ENCODE peak calls at places on chromosomes 7 and 10, in six cellular contexts. C is hepatocyte, U is GM23248, F is neuronal stem cell, Y is A549, N is IMR-90. M is an unnamed sample.

GRCh38 chr10:21313691-21314090 is 211.8 kb downstream of the SKIDA1 start:
- DNase-seq in Y (no peak), C (no peak), U (no peak), F (no peak), N (no peak), M (no peak)

GRCh38 chr7:92837214-92837749 is 909 bp upstream of the CDK6 start:
- DNase-seq in N (peak), Y (no peak), F (no peak), C (no peak), U (peak), M (peak)

GRCh38 chr7:130904031-130904757 is 170.2 kb upstream of the KLF14 start:
- DNase-seq in N (peak), F (no peak), U (peak), C (peak), Y (peak), M (peak)

GRCh38 chr7:37054631-37055300 is 330.5 kb upstream of the AOAH start:
- DNase-seq in U (no peak), N (peak), Y (no peak), F (no peak), C (no peak), M (no peak)

GRCh38 chr10:89082086-89082485 is 91.5 kb downstream of the FAS start:
- DNase-seq in Y (no peak), N (no peak), U (no peak), C (no peak), F (no peak), M (no peak)

GRCh38 chr10:19816420-19817250 is at the start of gene PLXDC2:
- DNase-seq in N (peak), C (peak), Y (peak), U (peak), F (peak), M (peak)

GRCh38 chr10:132141076-132141475 is 45.7 kb upstream of the DPYSL4 start:
- DNase-seq in N (no peak), Y (no peak), U (no peak), F (no peak), C (no peak), M (no peak)

GRCh38 chr7:28395806-28396205 is 16.5 kb upstream of the CREB5 start:
- DNase-seq in Y (no peak), F (no peak), N (no peak), U (peak), C (no peak), M (no peak)

GRCh38 chr10:34109952-34110702 is 705.0 kb downstream of the PARD3 start:
- DNase-seq in U (peak), Y (peak), C (no peak), N (peak), F (no peak), M (peak)

GRCh38 chr7:152336754-152337368 is 98.9 kb downstream of the KMT2C start:
- DNase-seq in C (peak), Y (peak), N (peak), U (peak), F (peak), M (peak)

GRCh38 chr10:11880169-11881027 is 57.2 kb downstream of the PROSER2 start:
- DNase-seq in N (no peak), C (no peak), U (no peak), F (no peak), Y (no peak), M (no peak)

GRCh38 chr10:3566627-3567026 is 218.4 kb downstream of the KLF6 start:
- DNase-seq in N (no peak), F (no peak), C (no peak), Y (no peak), U (no peak), M (no peak)

GRCh38 chr7:116433246-116433645 is 66.3 kb upstream of the CAV2 start:
- DNase-seq in Y (no peak), C (no peak), F (no peak), N (no peak), U (peak), M (no peak)

GRCh38 chr10:67086324-67087139 is 160.7 kb downstream of the LRRTM3 start:
- DNase-seq in U (no peak), Y (no peak), F (no peak), N (no peak), C (no peak), M (no peak)

GRCh38 chr7:54823776-54824175 is 64.8 kb upstream of the SEC61G start:
- DNase-seq in U (no peak), N (no peak), C (no peak), F (no peak), Y (no peak), M (no peak)

GRCh38 chr10:6722616-6723004 is 142.5 kb upstream of the PRKCQ start:
- DNase-seq in F (no peak), C (no peak), Y (peak), N (peak), U (peak), M (no peak)

GRCh38 chr7:107386543-107386900 is 83.3 kb upstream of the GPR22 start:
- DNase-seq in N (no peak), U (no peak), F (no peak), Y (no peak), C (no peak), M (no peak)

GRCh38 chr10:125209591-125210373 is 49.4 kb upstream of the CTBP2 start:
- DNase-seq in U (no peak), Y (no peak), C (no peak), F (no peak), N (peak), M (no peak)

GRCh38 chr10:71810048-71810750 is 36.9 kb upstream of the VSIR start:
- DNase-seq in Y (no peak), U (no peak), C (no peak), N (no peak), F (no peak), M (peak)

GRCh38 chr7:118183254-118183585 is 744 bp upstream of the LSM8 start:
- DNase-seq in C (no peak), U (peak), Y (peak), N (no peak), F (no peak), M (no peak)

GRCh38 chr7:92296898-92297435 is 51.2 kb downstream of the ANKIB1 start:
- DNase-seq in F (no peak), N (no peak), C (peak), Y (no peak), U (no peak), M (no peak)

GRCh38 chr7:144777005-144777814 is 58.6 kb downstream of the TPK1 start:
- DNase-seq in F (no peak), Y (no peak), U (no peak), N (no peak), C (no peak), M (no peak)

GRCh38 chr10:16904619-16905018 is 87.4 kb upstream of the RSU1 start:
- DNase-seq in Y (no peak), U (peak), N (peak), C (no peak), F (no peak), M (no peak)

GRCh38 chr10:120593693-120594092 is 136.7 kb downstream of the PLPP4 start:
- DNase-seq in Y (no peak), F (no peak), U (no peak), C (no peak), N (no peak), M (no peak)

GRCh38 chr10:133373104-133373624 is at the start of gene ECHS1:
- DNase-seq in N (peak), C (peak), F (peak), Y (peak), U (peak), M (peak)

GRCh38 chr7:140646931-140647647 is 6.5 kb upstream of the DENND2A start:
- DNase-seq in N (peak), C (peak), Y (peak), F (no peak), U (peak), M (no peak)

GRCh38 chr7:30310674-30311362 is 26.4 kb downstream of the ZNRF2 start:
- DNase-seq in F (no peak), U (no peak), Y (no peak), N (no peak), C (no peak), M (no peak)

GRCh38 chr10:126337241-126337640 is 51.0 kb downstream of the ADAM12 start:
- DNase-seq in U (no peak), Y (no peak), C (no peak), N (no peak), F (no peak), M (no peak)

GRCh38 chr10:116385311-116385710 is 42.3 kb upstream of the PNLIPRP3 start:
- DNase-seq in U (no peak), F (no peak), N (no peak), C (no peak), Y (no peak), M (no peak)

GRCh38 chr10:122273966-122274545 is 3.0 kb downstream of the BTBD16 start:
- DNase-seq in Y (no peak), U (no peak), F (no peak), N (no peak), C (no peak), M (no peak)
- H3K27ac ChIP-seq in Y (no peak), U (no peak), F (no peak), N (no peak), C (no peak), M (no peak)

DNA sequence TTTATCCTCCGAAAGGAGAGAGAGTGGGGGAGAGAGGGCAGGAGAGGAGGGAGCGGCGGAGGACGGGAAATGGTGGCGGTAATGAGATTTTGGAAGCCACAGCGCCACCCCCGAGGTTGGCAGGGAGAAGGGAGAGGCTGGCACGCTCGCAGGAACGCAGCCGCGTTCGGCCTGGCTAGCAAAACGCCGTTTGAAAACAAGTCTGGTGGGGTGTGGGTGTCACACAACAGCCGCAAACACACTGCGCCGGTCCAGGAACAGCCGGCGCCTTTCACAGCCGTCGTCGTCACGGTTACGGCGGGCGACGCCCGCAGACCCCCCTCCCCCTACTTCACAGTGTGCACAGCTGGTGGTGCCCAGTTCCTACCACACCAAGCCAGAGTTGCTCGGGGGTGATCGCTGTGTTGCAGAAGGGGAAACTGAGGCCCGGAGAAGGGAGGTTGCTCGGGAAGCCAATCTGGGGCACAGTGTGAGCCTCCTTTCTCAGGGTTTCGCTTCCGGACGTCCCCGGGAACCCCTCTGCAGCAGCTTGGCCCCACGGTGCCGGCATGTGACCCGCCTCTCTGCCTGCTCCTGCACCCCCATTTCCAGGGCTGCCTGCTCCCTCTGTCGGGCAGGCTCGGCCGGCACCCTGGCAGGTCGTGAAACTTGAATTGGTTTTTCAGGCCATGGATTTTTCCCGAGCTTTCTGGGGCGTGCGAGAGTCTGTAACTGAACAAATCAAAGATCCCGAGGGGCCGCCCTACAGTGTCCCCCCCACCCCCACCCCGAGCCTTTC is 57.8 kb downstream of the UNCX start:
- DNase-seq in F (no peak), N (no peak), U (peak), Y (peak), C (peak), M (peak)
- H3K4me2 ChIP-seq in F (peak), N (peak), U (peak), Y (peak), C (peak), M (peak)

DNA sequence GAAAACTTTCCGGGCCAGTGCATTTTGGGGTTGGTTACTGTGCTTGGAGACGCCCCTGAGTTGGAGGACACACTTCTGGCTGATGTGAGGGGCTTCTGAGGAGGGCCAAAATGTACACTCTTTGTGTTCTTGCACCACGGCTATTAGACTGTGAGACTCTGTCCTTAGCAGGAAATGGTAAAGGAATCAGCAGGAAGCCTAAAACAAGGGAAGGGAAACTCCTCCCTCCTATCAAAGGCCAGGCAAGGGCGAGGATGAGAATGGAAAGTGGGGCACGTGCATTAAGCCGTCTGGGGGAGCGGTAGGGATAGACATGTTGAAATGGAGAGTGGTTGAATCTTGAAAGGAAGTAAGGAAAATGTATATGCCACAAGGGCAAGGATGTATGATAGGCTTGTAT is 1.8 kb upstream of the SRGN start:
- DNase-seq in Y (no peak), N (no peak), U (peak), F (no peak), C (no peak), M (no peak)
- H3K27ac ChIP-seq in Y (peak), N (no peak), U (no peak), F (no peak), C (no peak), M (no peak)

GRCh38 chr7:52479990-52480389 is 555.4 kb upstream of the POM121L12 start:
- DNase-seq in Y (no peak), U (no peak), N (no peak), C (no peak), F (no peak), M (no peak)

GRCh38 chr7:52486267-52486666 is 549.2 kb upstream of the POM121L12 start:
- DNase-seq in Y (no peak), U (no peak), F (no peak), C (no peak), N (no peak), M (no peak)

DNA sequence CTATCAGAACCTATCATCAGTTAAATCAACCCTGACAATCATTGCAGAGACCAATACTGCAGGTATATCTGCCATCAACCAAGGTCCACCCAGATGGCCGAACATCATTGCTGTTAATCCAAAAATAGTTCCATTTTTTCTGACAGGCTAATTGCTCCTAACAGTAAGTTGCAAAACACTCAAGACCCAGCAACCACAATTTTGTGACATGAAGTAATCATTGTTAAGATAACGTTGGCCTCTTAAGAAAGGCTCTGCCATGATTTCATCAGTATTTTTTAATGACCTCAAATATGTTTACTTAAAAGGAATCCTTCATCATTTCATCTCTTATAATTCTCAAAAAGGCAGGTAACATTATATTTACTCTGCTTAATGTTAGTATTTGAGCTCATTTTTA is 553.4 kb upstream of the POM121L12 start:
- DNase-seq in U (no peak), Y (no peak), C (no peak), F (no peak), N (no peak), M (no peak)
- H3K4me2 ChIP-seq in U (no peak), Y (no peak), C (no peak), F (no peak), N (no peak), M (no peak)

DNA sequence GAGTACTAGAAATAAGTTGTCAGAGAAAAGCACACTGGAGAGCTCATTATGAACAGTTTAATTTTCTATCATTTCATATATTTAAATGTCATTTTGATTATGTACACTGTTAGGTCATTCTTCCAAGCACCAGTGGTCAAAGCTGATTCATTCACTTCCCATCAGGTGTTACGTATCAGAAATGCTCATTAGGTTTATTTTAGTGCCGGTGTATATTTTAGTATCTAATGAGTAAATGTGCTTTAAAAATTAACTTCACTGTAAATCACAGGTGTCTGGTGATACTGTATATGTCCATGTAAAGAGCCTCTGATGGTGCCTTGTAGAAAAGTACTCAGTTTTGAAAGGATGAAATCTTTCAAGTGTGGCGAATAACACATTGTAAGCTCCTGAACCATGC is 3.5 kb downstream of the DMTF1 start:
- DNase-seq in F (no peak), Y (no peak), U (peak), C (no peak), N (peak), M (no peak)
- H3K27ac ChIP-seq in F (no peak), Y (no peak), U (no peak), C (no peak), N (no peak), M (no peak)

DNA sequence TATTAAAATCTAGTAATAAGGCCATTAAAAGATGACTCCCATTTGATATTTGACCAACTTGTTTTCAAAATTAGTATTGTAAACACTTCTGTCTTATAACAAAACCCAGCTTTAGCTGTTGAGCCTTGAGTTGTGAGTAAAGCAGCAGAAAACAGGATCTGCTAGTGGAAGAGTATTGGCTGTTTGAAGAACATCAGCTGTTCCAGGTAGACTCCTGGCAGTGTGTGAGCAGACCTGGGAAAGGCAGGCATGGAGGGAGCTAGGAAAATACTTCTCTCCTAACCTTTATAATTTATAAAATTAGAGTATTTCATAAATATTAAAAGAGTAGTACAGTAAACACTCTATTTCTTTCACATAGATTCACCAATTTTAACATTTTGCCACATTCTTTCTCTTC is 29.0 kb downstream of the KAT6B start:
- DNase-seq in Y (no peak), F (no peak), C (no peak), N (no peak), U (no peak), M (no peak)
- H3K4me2 ChIP-seq in Y (no peak), F (no peak), C (peak), N (no peak), U (no peak), M (no peak)

GRCh38 chr10:50512743-50513416 is 110.9 kb downstream of the SGMS1 start:
- DNase-seq in U (no peak), N (no peak), Y (no peak), F (no peak), C (no peak), M (no peak)
- H3K27ac ChIP-seq in U (no peak), N (no peak), Y (peak), F (no peak), C (peak), M (peak)

GRCh38 chr10:49081532-49082275 is 33.6 kb downstream of the VSTM4 start:
- DNase-seq in C (no peak), U (peak), Y (no peak), F (peak), N (peak), M (no peak)

GRCh38 chr10:49082767-49083166 is 32.6 kb downstream of the VSTM4 start:
- DNase-seq in F (no peak), Y (no peak), N (no peak), U (no peak), C (no peak), M (no peak)

GRCh38 chr10:49080965-49081364 is 34.4 kb downstream of the VSTM4 start:
- DNase-seq in N (no peak), Y (no peak), C (no peak), F (no peak), U (no peak), M (no peak)

GRCh38 chr10:49080071-49080470 is 35.3 kb downstream of the VSTM4 start:
- DNase-seq in F (no peak), U (peak), C (peak), N (peak), Y (no peak), M (no peak)

GRCh38 chr10:49083256-49083655 is 32.1 kb downstream of the VSTM4 start:
- DNase-seq in N (no peak), F (no peak), C (no peak), U (no peak), Y (no peak), M (no peak)
- H3K4me2 ChIP-seq in N (no peak), F (no peak), C (no peak), U (no peak), Y (no peak), M (no peak)

GRCh38 chr10:46234431-46235060 is 52.3 kb upstream of the ANTXRL start:
- DNase-seq in C (no peak), U (no peak), F (no peak), N (no peak), Y (no peak), M (no peak)

GRCh38 chr10:46235705-46236536 is 50.9 kb upstream of the ANTXRL start:
- DNase-seq in N (no peak), F (no peak), U (no peak), C (no peak), Y (no peak), M (no peak)

GRCh38 chr10:46233101-46233500 is 53.7 kb upstream of the ANTXRL start:
- DNase-seq in C (no peak), Y (no peak), N (no peak), F (no peak), U (no peak), M (no peak)

GRCh38 chr10:46232666-46233065 is 54.1 kb upstream of the ANTXRL start:
- DNase-seq in C (no peak), U (no peak), Y (no peak), F (no peak), N (no peak), M (no peak)

DNA sequence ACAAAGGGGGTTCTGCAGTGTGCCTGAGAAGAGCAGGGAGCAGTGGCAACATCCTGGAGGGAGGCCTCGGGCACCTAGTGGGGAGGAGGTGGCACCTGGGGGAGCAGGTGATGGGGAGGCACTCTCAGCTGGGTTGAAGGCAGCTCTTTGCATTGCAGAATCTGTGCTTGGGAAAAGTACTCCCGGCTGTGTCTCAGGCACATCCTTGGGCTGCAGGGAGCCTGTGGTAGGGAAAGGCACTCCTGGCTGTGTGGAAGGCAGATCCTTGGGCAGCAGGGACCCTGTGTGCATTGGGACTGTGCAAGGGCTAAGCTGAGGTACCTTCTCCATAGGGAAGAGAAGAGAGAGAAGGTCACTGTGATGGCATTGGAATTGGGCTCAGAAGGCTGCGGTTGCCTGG is 52.8 kb upstream of the ANTXRL start:
- DNase-seq in U (no peak), N (no peak), Y (no peak), F (no peak), C (no peak), M (no peak)
- H3K27ac ChIP-seq in U (no peak), N (no peak), Y (no peak), F (no peak), C (no peak), M (no peak)